ENCODE peak calls at places on chromosomes 1 and 21, in five cellular contexts. U is fibroblast of lung; I is lung; J is fibroblast of mammary gland; P is CD4-positive, alpha-beta T cell. Y is an unnamed sample.

GRCh38 chr1:53633073-53633704 is 105.8 kb downstream of the GLIS1 start:
- DNase-seq in P (no peak), J (no peak), U (no peak), I (no peak), Y (no peak)

GRCh38 chr1:203506821-203507220 is 12.9 kb downstream of the OPTC start:
- DNase-seq in P (no peak), U (no peak), I (no peak), J (no peak), Y (no peak)

GRCh38 chr1:48216276-48216675 is 6.2 kb upstream of the SLC5A9 start:
- DNase-seq in J (no peak), P (no peak), I (no peak), U (no peak), Y (no peak)

GRCh38 chr1:117567435-117567834 is 38.4 kb upstream of the TENT5C start:
- DNase-seq in J (no peak), I (peak; percentile 27), P (no peak), U (no peak), Y (no peak)

GRCh38 chr1:167776151-167776550 is 54.4 kb downstream of the MPZL1 start:
- DNase-seq in J (no peak), I (no peak), P (no peak), U (no peak), Y (peak; percentile 49)

GRCh38 chr1:33696311-33696710 is 167.6 kb upstream of the HMGB4 start:
- DNase-seq in I (peak; percentile 9), U (no peak), J (no peak), P (no peak), Y (no peak)

GRCh38 chr1:194698908-194699318 is 1512.5 kb upstream of the B3GALT2 start:
- DNase-seq in I (no peak), J (no peak), U (peak; percentile 34), P (no peak), Y (no peak)

GRCh38 chr1:51365774-51366173 is 35.4 kb upstream of the TTC39A start:
- DNase-seq in P (no peak), I (no peak), J (no peak), U (no peak), Y (no peak)

GRCh38 chr1:228369608-228370438 is 36.8 kb downstream of the TRIM11 start:
- DNase-seq in U (no peak), I (no peak), J (no peak), P (no peak), Y (no peak)

GRCh38 chr21:28423521-28423920 is 569.2 kb downstream of the LTN1 start:
- DNase-seq in J (peak; percentile 52), P (no peak), U (no peak), I (no peak), Y (no peak)

GRCh38 chr1:181061891-181062777 is 26.4 kb upstream of the IER5 start:
- DNase-seq in U (no peak), J (no peak), I (no peak), P (no peak), Y (no peak)

GRCh38 chr1:31234870-31235269 is 4.8 kb downstream of the NKAIN1 start:
- DNase-seq in J (no peak), U (no peak), I (no peak), P (no peak), Y (no peak)

GRCh38 chr1:88763649-88764406 is 79.8 kb downstream of the PKN2 start:
- DNase-seq in I (no peak), J (peak; percentile 18), U (peak; percentile 7), P (no peak), Y (peak; percentile 45)

GRCh38 chr1:23010734-23011449 is 4.8 kb downstream of the TEX46 start:
- DNase-seq in I (no peak), J (peak; percentile 92), P (no peak), U (peak; percentile 45), Y (no peak)

GRCh38 chr1:48750089-48750488 is 26.6 kb downstream of the BEND5 start:
- DNase-seq in U (no peak), I (no peak), P (no peak), J (no peak), Y (no peak)

GRCh38 chr1:21532496-21532895 is 23.3 kb downstream of the ALPL start:
- DNase-seq in I (no peak), J (no peak), U (no peak), P (no peak), Y (no peak)

GRCh38 chr1:160993544-160993943 is 27.4 kb downstream of the F11R start:
- DNase-seq in U (peak; percentile 82), I (no peak), P (no peak), J (peak; percentile 73), Y (peak; percentile 35)

GRCh38 chr21:46182548-46183336 is 1.5 kb downstream of the SPATC1L start:
- DNase-seq in J (no peak), I (no peak), U (no peak), P (no peak), Y (no peak)

GRCh38 chr1:208177656-208178055 is 66.5 kb downstream of the PLXNA2 start:
- DNase-seq in J (no peak), U (no peak), P (no peak), I (peak; percentile 54), Y (no peak)

GRCh38 chr1:227059076-227059475 is 119.0 kb downstream of the COQ8A start:
- DNase-seq in U (peak; percentile 18), P (no peak), I (no peak), J (no peak), Y (no peak)

GRCh38 chr1:67264899-67265298 is 42.8 kb upstream of the IL12RB2 start:
- DNase-seq in P (no peak), I (no peak), J (no peak), U (no peak), Y (no peak)

GRCh38 chr1:9004031-9004730 is 22.0 kb downstream of the SLC2A7 start:
- DNase-seq in J (no peak), U (no peak), P (no peak), I (no peak), Y (no peak)

GRCh38 chr1:41528726-41529605 is 44.5 kb upstream of the EDN2 start:
- DNase-seq in P (no peak), U (no peak), J (no peak), I (no peak), Y (no peak)

GRCh38 chr1:181347495-181348390 is 135.6 kb upstream of the CACNA1E start:
- DNase-seq in J (no peak), U (no peak), I (no peak), P (no peak), Y (no peak)

GRCh38 chr1:33392639-33393038 is 38.3 kb downstream of the PHC2 start:
- DNase-seq in I (no peak), U (peak; percentile 79), P (no peak), J (peak; percentile 47), Y (no peak)

GRCh38 chr1:167332503-167332902 is 111.8 kb downstream of the POU2F1 start:
- DNase-seq in P (no peak), J (peak; percentile 30), I (no peak), U (peak; percentile 39), Y (no peak)

GRCh38 chr1:52055066-52055853 is at the start of gene TXNDC12:
- DNase-seq in U (peak; percentile 94), I (peak; percentile 83), J (peak; percentile 90), P (peak; percentile 57), Y (peak; percentile 68)

GRCh38 chr1:201696217-201696761 is 132.7 kb upstream of the IPO9 start:
- DNase-seq in P (no peak), I (peak; percentile 47), U (peak; percentile 90), J (peak; percentile 98), Y (peak; percentile 85)

GRCh38 chr1:77824083-77824482 is 44.6 kb downstream of the MIGA1 start:
- DNase-seq in P (no peak), I (no peak), U (peak; percentile 57), J (peak; percentile 72), Y (peak; percentile 53)